ENCODE peak calls at places on chromosome 13, in four cellular contexts. One of them, this sample, is unnamed.
A peak's percentile ranks its signal among the peaks of the same experiment; 100 is the strongest.

GRCh38 chr13:33183431-33184130 is 102.0 kb downstream of the STARD13 start:
- DNase-seq in naive thymus-derived CD8-positive, alpha-beta T cell: no peak
- DNase-seq in LHCN-M2: peak; percentile 75
- DNase-seq in NCI-H460: no peak
- DNase-seq in this sample: no peak

GRCh38 chr13:51451467-51452390 is 1.1 kb downstream of the INTS6 start:
- DNase-seq in naive thymus-derived CD8-positive, alpha-beta T cell: peak; percentile 63
- DNase-seq in LHCN-M2: peak; percentile 80
- DNase-seq in NCI-H460: peak; percentile 44
- DNase-seq in this sample: peak; percentile 64

GRCh38 chr13:50255639-50256038 is 240.4 kb downstream of the KCNRG start:
- DNase-seq in naive thymus-derived CD8-positive, alpha-beta T cell: no peak
- DNase-seq in LHCN-M2: no peak
- DNase-seq in NCI-H460: no peak
- DNase-seq in this sample: no peak

GRCh38 chr13:31436478-31436877 is 236.7 kb downstream of the B3GLCT start:
- DNase-seq in naive thymus-derived CD8-positive, alpha-beta T cell: no peak
- DNase-seq in LHCN-M2: no peak
- DNase-seq in NCI-H460: no peak
- DNase-seq in this sample: no peak

GRCh38 chr13:46521921-46522691 is 30.9 kb upstream of the LRCH1 start:
- DNase-seq in naive thymus-derived CD8-positive, alpha-beta T cell: no peak
- DNase-seq in LHCN-M2: no peak
- DNase-seq in NCI-H460: no peak
- DNase-seq in this sample: no peak

GRCh38 chr13:110044521-110045200 is 258.3 kb upstream of the IRS2 start:
- DNase-seq in naive thymus-derived CD8-positive, alpha-beta T cell: no peak
- DNase-seq in LHCN-M2: no peak
- DNase-seq in NCI-H460: no peak
- DNase-seq in this sample: no peak

GRCh38 chr13:33487575-33488243 is 202.2 kb upstream of the STARD13 start:
- DNase-seq in naive thymus-derived CD8-positive, alpha-beta T cell: no peak
- DNase-seq in LHCN-M2: peak; percentile 85
- DNase-seq in NCI-H460: no peak
- DNase-seq in this sample: no peak

GRCh38 chr13:41608779-41609178 is 151.4 kb downstream of the RGCC start:
- DNase-seq in naive thymus-derived CD8-positive, alpha-beta T cell: no peak
- DNase-seq in LHCN-M2: no peak
- DNase-seq in NCI-H460: no peak
- DNase-seq in this sample: no peak

GRCh38 chr13:48158290-48158689 is 63.4 kb upstream of the MED4 start:
- DNase-seq in naive thymus-derived CD8-positive, alpha-beta T cell: no peak
- DNase-seq in LHCN-M2: peak; percentile 29
- DNase-seq in NCI-H460: no peak
- DNase-seq in this sample: peak; percentile 30

GRCh38 chr13:51785592-51786424 is 18.2 kb downstream of the DHRS12 start:
- DNase-seq in naive thymus-derived CD8-positive, alpha-beta T cell: no peak
- DNase-seq in LHCN-M2: peak; percentile 60
- DNase-seq in NCI-H460: no peak
- DNase-seq in this sample: no peak

GRCh38 chr13:94683426-94683825 is 28.9 kb downstream of the SOX21 start:
- DNase-seq in naive thymus-derived CD8-positive, alpha-beta T cell: no peak
- DNase-seq in LHCN-M2: no peak
- DNase-seq in NCI-H460: no peak
- DNase-seq in this sample: no peak

GRCh38 chr13:108034909-108035308 is 180.4 kb downstream of the LIG4 start:
- DNase-seq in naive thymus-derived CD8-positive, alpha-beta T cell: no peak
- DNase-seq in LHCN-M2: no peak
- DNase-seq in NCI-H460: no peak
- DNase-seq in this sample: no peak

GRCh38 chr13:113083402-113084061 is 22.1 kb upstream of the F7 start:
- DNase-seq in naive thymus-derived CD8-positive, alpha-beta T cell: no peak
- DNase-seq in LHCN-M2: peak; percentile 21
- DNase-seq in NCI-H460: peak; percentile 56
- DNase-seq in this sample: no peak

This sample was measured in CD4-positive, CD25-positive, alpha-beta regulatory T cell.